ENCODE peak calls at places on chromosome 17, in five cellular contexts. E is astrocyte of the spinal cord, B is HCT116, L is fibroblast of lung, V is mucosa of descending colon. N is an unnamed sample.

GRCh38 chr17:78643326-78643725 is 66.1 kb upstream of the DNAH17 start:
- DNase-seq in E (no peak), B (no peak), L (no peak), V (no peak), N (no peak)

GRCh38 chr17:29707212-29707571 is 84.5 kb upstream of the CORO6 start:
- DNase-seq in E (no peak), B (no peak), L (no peak), V (no peak), N (no peak)

GRCh38 chr17:63356275-63356905 is 89.7 kb downstream of the CYB561 start:
- DNase-seq in E (peak; percentile 96), B (peak; percentile 43), L (peak; percentile 90), V (no peak), N (peak; percentile 97)

GRCh38 chr17:29111816-29112499 is 68.2 kb downstream of the MYO18A start:
- DNase-seq in E (peak; percentile 52), B (no peak), L (peak; percentile 70), V (no peak), N (peak; percentile 54)

GRCh38 chr17:21689604-21690003 is 2.7 kb upstream of the KCNJ18 start:
- DNase-seq in E (peak; percentile 53), B (peak; percentile 15), L (peak; percentile 88), V (no peak), N (no peak)

GRCh38 chr17:10099051-10099571 is 99.3 kb downstream of the GAS7 start:
- DNase-seq in E (peak; percentile 19), B (no peak), L (peak; percentile 83), V (no peak), N (peak; percentile 77)

GRCh38 chr17:8835631-8836364 is 31.7 kb downstream of the PIK3R6 start:
- DNase-seq in E (no peak), B (no peak), L (no peak), V (no peak), N (no peak)

GRCh38 chr17:33492731-33493260 is 199.7 kb upstream of the ASIC2 start:
- DNase-seq in E (no peak), B (no peak), L (peak; percentile 36), V (no peak), N (no peak)

GRCh38 chr17:6061290-6061689 is 8.9 kb upstream of the WSCD1 start:
- DNase-seq in E (peak; percentile 80), B (peak; percentile 16), L (peak; percentile 71), V (no peak), N (peak; percentile 17)

GRCh38 chr17:37507108-37507507 is 17.4 kb downstream of the DUSP14 start:
- DNase-seq in E (no peak), B (no peak), L (no peak), V (no peak), N (no peak)

GRCh38 chr17:28268610-28269313 is 50.2 kb upstream of the TMEM97 start:
- DNase-seq in E (no peak), B (no peak), L (no peak), V (no peak), N (no peak)

GRCh38 chr17:65627892-65628622 is 66.6 kb upstream of the AXIN2 start:
- DNase-seq in E (peak; percentile 89), B (no peak), L (peak; percentile 78), V (peak; percentile 67), N (peak; percentile 35)

GRCh38 chr17:33964344-33964979 is 290.6 kb upstream of the CCL2 start:
- DNase-seq in E (no peak), B (no peak), L (no peak), V (no peak), N (no peak)

GRCh38 chr17:39605492-39606433 is 2.0 kb downstream of the NEUROD2 start:
- DNase-seq in E (peak; percentile 24), B (no peak), L (peak; percentile 9), V (no peak), N (no peak)

GRCh38 chr17:58341861-58342475 is 10.0 kb downstream of the SUPT4H1 start:
- DNase-seq in E (no peak), B (no peak), L (no peak), V (no peak), N (no peak)

GRCh38 chr17:68346448-68346847 is 55.2 kb downstream of the ARSG start:
- DNase-seq in E (no peak), B (no peak), L (no peak), V (peak; percentile 81), N (no peak)

GRCh38 chr17:50807014-50807413 is 28.4 kb upstream of the WFIKKN2 start:
- DNase-seq in E (peak; percentile 12), B (no peak), L (no peak), V (no peak), N (no peak)

GRCh38 chr17:34474706-34475105 is 104.7 kb upstream of the TMEM132E start:
- DNase-seq in E (no peak), B (no peak), L (no peak), V (no peak), N (no peak)

GRCh38 chr17:19316756-19317358 is 45.7 kb downstream of the B9D1 start:
- DNase-seq in E (no peak), B (no peak), L (no peak), V (no peak), N (no peak)

GRCh38 chr17:65558311-65558682 is 3.2 kb downstream of the AXIN2 start:
- DNase-seq in E (no peak), B (no peak), L (no peak), V (no peak), N (no peak)

GRCh38 chr17:30210901-30211300 is 24.6 kb downstream of the SLC6A4 start:
- DNase-seq in E (no peak), B (no peak), L (no peak), V (no peak), N (no peak)

GRCh38 chr17:72566671-72567484 is 446.1 kb downstream of the SOX9 start:
- DNase-seq in E (no peak), B (no peak), L (no peak), V (no peak), N (no peak)

GRCh38 chr17:47279062-47279801 is 25.6 kb downstream of the ITGB3 start:
- DNase-seq in E (peak; percentile 98), B (no peak), L (peak; percentile 97), V (no peak), N (peak; percentile 87)

GRCh38 chr17:2797632-2798031 is 1.4 kb downstream of the RAP1GAP2 start:
- DNase-seq in E (no peak), B (no peak), L (no peak), V (peak; percentile 86), N (no peak)

GRCh38 chr17:9239821-9240658 is 218.7 kb downstream of the NTN1 start:
- DNase-seq in E (peak; percentile 39), B (peak; percentile 6), L (peak; percentile 67), V (peak; percentile 84), N (no peak)

GRCh38 chr17:80539022-80539421 is 5.6 kb upstream of the RPTOR start:
- DNase-seq in E (no peak), B (no peak), L (no peak), V (no peak), N (no peak)

GRCh38 chr17:12815642-12816141 is 26.4 kb downstream of the ARHGAP44 start:
- DNase-seq in E (no peak), B (no peak), L (no peak), V (no peak), N (no peak)

GRCh38 chr17:2369551-2370210 is 31.2 kb downstream of the MNT start:
- DNase-seq in E (no peak), B (no peak), L (peak; percentile 32), V (no peak), N (no peak)

GRCh38 chr17:49748791-49749190 is 15.1 kb downstream of the FAM117A start:
- DNase-seq in E (no peak), B (no peak), L (no peak), V (peak; percentile 61), N (no peak)

GRCh38 chr17:60766778-60767190 is 89.1 kb downstream of the BCAS3 start:
- DNase-seq in E (no peak), B (no peak), L (no peak), V (no peak), N (no peak)

GRCh38 chr17:29720471-29720990 is 97.8 kb upstream of the CORO6 start:
- DNase-seq in E (no peak), B (no peak), L (no peak), V (no peak), N (no peak)

GRCh38 chr17:80938556-80938955 is 53.1 kb upstream of the CHMP6 start:
- DNase-seq in E (no peak), B (no peak), L (no peak), V (no peak), N (no peak)

GRCh38 chr17:63515426-63515825 is 7.7 kb upstream of the KCNH6 start:
- DNase-seq in E (no peak), B (no peak), L (no peak), V (no peak), N (no peak)

GRCh38 chr17:45048795-45049563 is 2.5 kb downstream of the DCAKD start:
- DNase-seq in E (no peak), B (no peak), L (no peak), V (no peak), N (no peak)
- TF ChIP-seq CTCF in E (no peak), B (peak; percentile 56), L (peak; percentile 8), V (no peak), N (peak; percentile 12)

GRCh38 chr17:55417411-55418268 is 4.0 kb downstream of the MMD start:
- DNase-seq in E (no peak), B (no peak), L (no peak), V (no peak), N (no peak)
- H3K4me3 ChIP-seq in E (no peak overlapping the region), B (no peak overlapping the region), L (no peak overlapping the region), V (no peak overlapping the region), N (no peak overlapping the region)

DNA sequence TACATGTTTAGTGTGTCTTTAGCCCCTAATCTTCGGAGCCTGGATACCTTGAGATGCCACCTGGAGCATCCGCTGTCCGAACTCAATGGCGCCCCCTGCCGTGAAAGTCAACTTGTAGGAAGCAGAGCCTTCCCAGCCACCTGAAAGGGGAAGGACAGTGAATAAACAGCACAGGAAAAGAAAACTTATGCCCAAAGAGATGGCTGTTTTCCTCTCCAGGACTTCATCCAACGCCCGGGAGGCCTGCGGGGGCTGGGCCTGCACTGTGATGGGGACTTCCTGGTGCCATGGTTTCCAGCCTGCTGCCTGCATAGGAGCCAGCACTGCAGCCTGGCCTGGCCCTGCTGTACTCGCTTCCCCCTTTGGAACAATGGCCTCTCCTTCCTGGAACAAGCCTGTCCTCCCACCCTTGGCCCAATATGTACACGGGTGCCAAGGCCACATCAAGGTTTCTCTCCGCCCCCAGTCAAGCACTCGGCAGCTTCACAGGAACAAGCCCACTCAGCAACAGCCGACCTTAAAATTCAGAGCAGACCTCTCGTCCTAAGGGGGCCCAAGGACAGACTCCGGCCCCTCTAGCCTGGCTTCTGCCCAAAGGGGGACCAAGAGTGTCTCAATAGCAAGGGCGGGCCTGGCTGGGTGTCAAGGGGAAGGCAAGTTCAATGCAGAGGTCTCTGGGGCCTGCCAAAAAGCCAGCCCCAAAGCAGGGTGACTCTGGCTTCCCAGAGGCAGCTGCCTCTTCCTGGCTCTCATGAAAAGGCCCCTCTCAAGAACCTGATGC is 4.5 kb upstream of the UNC13D start:
- DNase-seq in E (peak; percentile 30), B (peak; percentile 64), L (peak; percentile 47), V (peak; percentile 87), N (no peak)
- TF ChIP-seq CTCF in E (peak; percentile 82), B (peak; percentile 98), L (peak; percentile 53), V (peak; percentile 57), N (peak; percentile 78)

GRCh38 chr17:1003633-1003971 is 6.7 kb downstream of the TIMM22 start:
- DNase-seq in E (no peak), B (no peak), L (no peak), V (no peak), N (no peak)

GRCh38 chr17:1003972-1004768 is 7.2 kb downstream of the TIMM22 start:
- DNase-seq in E (no peak), B (no peak), L (no peak), V (no peak), N (no peak)

GRCh38 chr17:1004769-1005295 is 7.9 kb downstream of the TIMM22 start:
- DNase-seq in E (no peak), B (no peak), L (no peak), V (no peak), N (no peak)

GRCh38 chr17:1006054-1006453 is 9.1 kb downstream of the TIMM22 start:
- DNase-seq in E (no peak), B (no peak), L (no peak), V (peak; percentile 83), N (no peak)

GRCh38 chr17:1005361-1005946 is 8.5 kb downstream of the TIMM22 start:
- DNase-seq in E (peak; percentile 85), B (no peak), L (peak; percentile 88), V (no peak), N (no peak)
- H3K4me3 ChIP-seq in E (no peak overlapping the region), B (no peak overlapping the region), L (no peak overlapping the region), V (no peak overlapping the region), N (no peak overlapping the region)